ENCODE peak calls at places on chromosomes 12 and 14, in six cellular contexts. One of them, this sample, is unnamed.

GRCh38 chr12:1993871-1994371 is 10.3 kb downstream of the DCP1B start:
- DNase-seq in HCT116: no peak
- DNase-seq in neuronal stem cell: no peak
- DNase-seq in PC-3: peak; percentile 46
- DNase-seq in fibroblast of lung: peak; percentile 87
- DNase-seq in GM23248: peak; percentile 90
- DNase-seq in this sample: no peak

GRCh38 chr12:14026536-14026935 is 45.1 kb upstream of the GRIN2B start:
- DNase-seq in HCT116: no peak
- DNase-seq in neuronal stem cell: no peak
- DNase-seq in PC-3: no peak
- DNase-seq in fibroblast of lung: no peak
- DNase-seq in GM23248: no peak
- DNase-seq in this sample: no peak

GRCh38 chr12:107027304-107028053 is 40.5 kb upstream of the MTERF2 start:
- DNase-seq in HCT116: peak; percentile 52
- DNase-seq in neuronal stem cell: no peak
- DNase-seq in PC-3: peak; percentile 98
- DNase-seq in fibroblast of lung: peak; percentile 95
- DNase-seq in GM23248: peak; percentile 97
- DNase-seq in this sample: peak; percentile 91

GRCh38 chr12:113766880-113767878 is 198.9 kb downstream of the RBM19 start:
- DNase-seq in HCT116: no peak
- DNase-seq in neuronal stem cell: peak; percentile 58
- DNase-seq in PC-3: peak; percentile 91
- DNase-seq in fibroblast of lung: peak; percentile 93
- DNase-seq in GM23248: peak; percentile 83
- DNase-seq in this sample: peak; percentile 49

GRCh38 chr14:105989746-105990302 is 463.4 kb downstream of the TMEM121 start:
- DNase-seq in HCT116: no peak
- DNase-seq in neuronal stem cell: no peak
- DNase-seq in PC-3: no peak
- DNase-seq in fibroblast of lung: no peak
- DNase-seq in GM23248: no peak
- DNase-seq in this sample: no peak

GRCh38 chr14:22231022-22231421 is 358.0 kb downstream of the DAD1 start:
- DNase-seq in HCT116: no peak
- DNase-seq in neuronal stem cell: no peak
- DNase-seq in PC-3: no peak
- DNase-seq in fibroblast of lung: no peak
- DNase-seq in GM23248: no peak
- DNase-seq in this sample: no peak

GRCh38 chr14:65790185-65790815 is 377.8 kb downstream of the FUT8 start:
- DNase-seq in HCT116: no peak
- DNase-seq in neuronal stem cell: no peak
- DNase-seq in PC-3: no peak
- DNase-seq in fibroblast of lung: no peak
- DNase-seq in GM23248: no peak
- DNase-seq in this sample: no peak

GRCh38 chr14:98207466-98207865 is 1064.5 kb downstream of the BCL11B start:
- DNase-seq in HCT116: no peak
- DNase-seq in neuronal stem cell: no peak
- DNase-seq in PC-3: no peak
- DNase-seq in fibroblast of lung: no peak
- DNase-seq in GM23248: no peak
- DNase-seq in this sample: no peak

GRCh38 chr12:2944401-2945047 is 14.7 kb upstream of the TEAD4 start:
- DNase-seq in HCT116: peak; percentile 34
- DNase-seq in neuronal stem cell: peak; percentile 49
- DNase-seq in PC-3: peak; percentile 56
- DNase-seq in fibroblast of lung: no peak
- DNase-seq in GM23248: peak; percentile 39
- DNase-seq in this sample: peak; percentile 46

GRCh38 chr12:110117948-110118685 is 6.0 kb upstream of the IFT81 start:
- DNase-seq in HCT116: no peak
- DNase-seq in neuronal stem cell: no peak
- DNase-seq in PC-3: no peak
- DNase-seq in fibroblast of lung: no peak
- DNase-seq in GM23248: no peak
- DNase-seq in this sample: no peak

GRCh38 chr12:95213928-95214327 is 3.3 kb downstream of the FGD6 start:
- DNase-seq in HCT116: no peak
- DNase-seq in neuronal stem cell: no peak
- DNase-seq in PC-3: no peak
- DNase-seq in fibroblast of lung: no peak
- DNase-seq in GM23248: no peak
- DNase-seq in this sample: no peak

GRCh38 chr14:103393687-103394626 is 8.7 kb downstream of the MARK3 start:
- DNase-seq in HCT116: no peak
- DNase-seq in neuronal stem cell: no peak
- DNase-seq in PC-3: peak; percentile 58
- DNase-seq in fibroblast of lung: peak; percentile 51
- DNase-seq in GM23248: peak; percentile 71
- DNase-seq in this sample: no peak

GRCh38 chr14:68245146-68246073 is 425.8 kb downstream of the RAD51B start:
- DNase-seq in HCT116: no peak
- DNase-seq in neuronal stem cell: no peak
- DNase-seq in PC-3: no peak
- DNase-seq in fibroblast of lung: peak; percentile 70
- DNase-seq in GM23248: peak; percentile 52
- DNase-seq in this sample: peak; percentile 25

GRCh38 chr14:49992901-49993335 is 100.0 kb downstream of the ARF6 start:
- DNase-seq in HCT116: no peak
- DNase-seq in neuronal stem cell: no peak
- DNase-seq in PC-3: peak; percentile 57
- DNase-seq in fibroblast of lung: peak; percentile 72
- DNase-seq in GM23248: peak; percentile 95
- DNase-seq in this sample: no peak

GRCh38 chr14:31969841-31970240 is 107.3 kb upstream of the ARHGAP5 start:
- DNase-seq in HCT116: no peak
- DNase-seq in neuronal stem cell: no peak
- DNase-seq in PC-3: no peak
- DNase-seq in fibroblast of lung: peak; percentile 73
- DNase-seq in GM23248: no peak
- DNase-seq in this sample: no peak

GRCh38 chr12:115362319-115362976 is 678.5 kb upstream of the TBX3 start:
- DNase-seq in HCT116: no peak
- DNase-seq in neuronal stem cell: no peak
- DNase-seq in PC-3: peak; percentile 48
- DNase-seq in fibroblast of lung: peak; percentile 23
- DNase-seq in GM23248: peak; percentile 65
- DNase-seq in this sample: no peak

GRCh38 chr12:1747609-1748008 is 56.7 kb downstream of the ADIPOR2 start:
- DNase-seq in HCT116: no peak
- DNase-seq in neuronal stem cell: no peak
- DNase-seq in PC-3: no peak
- DNase-seq in fibroblast of lung: no peak
- DNase-seq in GM23248: peak; percentile 14
- DNase-seq in this sample: no peak

GRCh38 chr14:61511558-61511924 is 183.8 kb upstream of the HIF1A start:
- DNase-seq in HCT116: no peak
- DNase-seq in neuronal stem cell: no peak
- DNase-seq in PC-3: no peak
- DNase-seq in fibroblast of lung: no peak
- DNase-seq in GM23248: no peak
- DNase-seq in this sample: peak; percentile 52

GRCh38 chr12:25518512-25518911 is 34.6 kb downstream of the LMNTD1 start:
- DNase-seq in HCT116: no peak
- DNase-seq in neuronal stem cell: no peak
- DNase-seq in PC-3: no peak
- DNase-seq in fibroblast of lung: peak; percentile 81
- DNase-seq in GM23248: peak; percentile 55
- DNase-seq in this sample: peak; percentile 92

GRCh38 chr14:77804592-77804991 is 4.7 kb downstream of the ADCK1 start:
- DNase-seq in HCT116: no peak
- DNase-seq in neuronal stem cell: no peak
- DNase-seq in PC-3: peak; percentile 82
- DNase-seq in fibroblast of lung: no peak
- DNase-seq in GM23248: peak; percentile 36
- DNase-seq in this sample: peak; percentile 15

GRCh38 chr12:49367381-49368239 is at the start of gene SPATS2:
- DNase-seq in HCT116: no peak
- DNase-seq in neuronal stem cell: no peak
- DNase-seq in PC-3: no peak
- DNase-seq in fibroblast of lung: peak; percentile 25
- DNase-seq in GM23248: peak; percentile 56
- DNase-seq in this sample: no peak

GRCh38 chr12:4353785-4354208 is 25.7 kb downstream of the FGF23 start:
- DNase-seq in HCT116: no peak
- DNase-seq in neuronal stem cell: no peak
- DNase-seq in PC-3: peak; percentile 41
- DNase-seq in fibroblast of lung: no peak
- DNase-seq in GM23248: peak; percentile 14
- DNase-seq in this sample: peak; percentile 11

GRCh38 chr12:61011767-61012423 is 1248.3 kb upstream of the USP15 start:
- DNase-seq in HCT116: no peak
- DNase-seq in neuronal stem cell: no peak
- DNase-seq in PC-3: no peak
- DNase-seq in fibroblast of lung: no peak
- DNase-seq in GM23248: no peak
- DNase-seq in this sample: no peak

GRCh38 chr12:131153956-131154355 is 200.2 kb downstream of the ADGRD1 start:
- DNase-seq in HCT116: no peak
- DNase-seq in neuronal stem cell: no peak
- DNase-seq in PC-3: no peak
- DNase-seq in fibroblast of lung: no peak
- DNase-seq in GM23248: no peak
- DNase-seq in this sample: no peak

GRCh38 chr14:61567838-61568571 is 127.3 kb upstream of the HIF1A start:
- DNase-seq in HCT116: no peak
- DNase-seq in neuronal stem cell: peak; percentile 18
- DNase-seq in PC-3: no peak
- DNase-seq in fibroblast of lung: no peak
- DNase-seq in GM23248: no peak
- DNase-seq in this sample: no peak

GRCh38 chr12:43722621-43723020 is 36.0 kb downstream of the PUS7L start:
- DNase-seq in HCT116: no peak
- DNase-seq in neuronal stem cell: peak; percentile 12
- DNase-seq in PC-3: no peak
- DNase-seq in fibroblast of lung: no peak
- DNase-seq in GM23248: no peak
- DNase-seq in this sample: no peak

GRCh38 chr14:63523735-63524408 is 19.3 kb downstream of the PPP2R5E start:
- DNase-seq in HCT116: no peak
- DNase-seq in neuronal stem cell: no peak
- DNase-seq in PC-3: no peak
- DNase-seq in fibroblast of lung: no peak
- DNase-seq in GM23248: no peak
- DNase-seq in this sample: no peak
- H3K9ac ChIP-seq in HCT116: no peak overlapping the region
- H3K9ac ChIP-seq in neuronal stem cell: no peak overlapping the region
- H3K9ac ChIP-seq in PC-3: no peak overlapping the region
- H3K9ac ChIP-seq in fibroblast of lung: no peak overlapping the region
- H3K9ac ChIP-seq in GM23248: no peak overlapping the region
- H3K9ac ChIP-seq in this sample: no peak overlapping the region

DNA sequence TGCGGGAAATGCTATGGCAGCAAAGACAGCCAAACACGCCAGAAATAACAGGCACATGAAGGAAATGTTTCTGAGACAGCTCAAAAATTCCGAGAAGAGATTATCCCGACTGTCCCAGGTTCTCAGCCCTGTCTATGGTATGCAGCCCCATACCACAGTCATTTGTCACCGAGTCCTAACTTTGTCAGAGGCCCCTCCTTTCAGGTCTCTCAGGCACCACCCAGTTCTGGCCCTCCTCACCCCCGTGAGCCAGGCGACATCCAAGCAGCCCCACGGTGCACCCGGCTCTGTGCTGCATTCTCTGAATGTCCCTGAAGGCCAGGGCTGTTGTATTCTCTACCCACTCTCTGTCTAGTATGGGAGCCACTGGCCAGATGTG is 24.0 kb downstream of the SSH1 start:
- DNase-seq in HCT116: peak; percentile 71
- DNase-seq in neuronal stem cell: no peak
- DNase-seq in PC-3: peak; percentile 78
- DNase-seq in fibroblast of lung: peak; percentile 96
- DNase-seq in GM23248: peak; percentile 95
- DNase-seq in this sample: peak; percentile 73
- H3K9ac ChIP-seq in HCT116: peak overlapping the region; percentile 56
- H3K9ac ChIP-seq in neuronal stem cell: no peak overlapping the region
- H3K9ac ChIP-seq in PC-3: no peak overlapping the region
- H3K9ac ChIP-seq in fibroblast of lung: peak overlapping the region; percentile 76
- H3K9ac ChIP-seq in GM23248: peak overlapping the region; percentile 95
- H3K9ac ChIP-seq in this sample: peak overlapping the region; percentile 81

GRCh38 chr14:74723134-74723533 is 10.2 kb downstream of the FCF1 start:
- DNase-seq in HCT116: no peak
- DNase-seq in neuronal stem cell: no peak
- DNase-seq in PC-3: no peak
- DNase-seq in fibroblast of lung: no peak
- DNase-seq in GM23248: no peak
- DNase-seq in this sample: no peak
- H3K9ac ChIP-seq in HCT116: no peak overlapping the region
- H3K9ac ChIP-seq in neuronal stem cell: no peak overlapping the region
- H3K9ac ChIP-seq in PC-3: no peak overlapping the region
- H3K9ac ChIP-seq in fibroblast of lung: no peak overlapping the region
- H3K9ac ChIP-seq in GM23248: no peak overlapping the region
- H3K9ac ChIP-seq in this sample: no peak overlapping the region

GRCh38 chr14:89721330-89721729 is 233.2 kb downstream of the EFCAB11 start:
- DNase-seq in HCT116: no peak
- DNase-seq in neuronal stem cell: no peak
- DNase-seq in PC-3: no peak
- DNase-seq in fibroblast of lung: no peak
- DNase-seq in GM23248: no peak
- DNase-seq in this sample: no peak

GRCh38 chr14:89720741-89721315 is 233.7 kb downstream of the EFCAB11 start:
- DNase-seq in HCT116: no peak
- DNase-seq in neuronal stem cell: no peak
- DNase-seq in PC-3: no peak
- DNase-seq in fibroblast of lung: peak; percentile 5
- DNase-seq in GM23248: no peak
- DNase-seq in this sample: no peak

GRCh38 chr14:89720076-89720687 is 234.3 kb downstream of the EFCAB11 start:
- DNase-seq in HCT116: no peak
- DNase-seq in neuronal stem cell: no peak
- DNase-seq in PC-3: no peak
- DNase-seq in fibroblast of lung: no peak
- DNase-seq in GM23248: no peak
- DNase-seq in this sample: no peak

GRCh38 chr14:89721991-89722390 is 232.5 kb downstream of the EFCAB11 start:
- DNase-seq in HCT116: no peak
- DNase-seq in neuronal stem cell: no peak
- DNase-seq in PC-3: no peak
- DNase-seq in fibroblast of lung: no peak
- DNase-seq in GM23248: peak; percentile 10
- DNase-seq in this sample: no peak

DNA sequence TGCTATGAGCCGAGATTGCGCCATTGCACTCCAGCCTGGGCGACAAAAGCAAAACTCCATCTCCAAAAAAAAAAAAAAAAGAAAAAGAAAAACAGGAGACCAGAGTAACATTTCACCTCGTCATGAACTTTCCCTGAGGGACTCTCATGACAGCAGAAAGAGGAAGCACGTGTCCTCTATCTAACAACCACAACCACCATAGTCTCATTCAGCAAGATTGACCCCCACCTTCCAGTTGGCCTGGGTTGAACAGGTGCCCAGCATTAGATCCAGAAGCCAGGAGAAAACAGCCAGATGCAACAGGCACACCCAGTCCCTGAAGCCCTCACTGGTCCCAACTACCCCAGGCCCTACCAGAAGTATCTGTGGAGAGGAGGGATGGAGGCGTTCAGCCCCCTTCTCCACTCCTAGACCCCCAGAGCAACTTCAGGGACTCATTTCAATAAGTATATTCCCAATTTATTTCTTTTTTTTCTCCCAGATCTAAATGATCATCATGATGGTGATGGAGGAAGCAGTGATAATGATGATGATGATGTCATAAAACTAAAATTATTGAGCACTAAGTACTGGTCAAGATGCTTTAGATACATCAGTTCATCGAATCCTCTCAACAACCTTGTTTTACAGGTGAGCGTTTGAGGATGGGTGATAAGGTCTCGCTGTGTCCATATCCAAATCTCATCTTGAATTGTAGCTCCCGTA is 235.0 kb downstream of the EFCAB11 start:
- DNase-seq in HCT116: no peak
- DNase-seq in neuronal stem cell: no peak
- DNase-seq in PC-3: no peak
- DNase-seq in fibroblast of lung: no peak
- DNase-seq in GM23248: no peak
- DNase-seq in this sample: no peak
- H3K9ac ChIP-seq in HCT116: no peak overlapping the region
- H3K9ac ChIP-seq in neuronal stem cell: no peak overlapping the region
- H3K9ac ChIP-seq in PC-3: no peak overlapping the region
- H3K9ac ChIP-seq in fibroblast of lung: no peak overlapping the region
- H3K9ac ChIP-seq in GM23248: no peak overlapping the region
- H3K9ac ChIP-seq in this sample: no peak overlapping the region

This sample was measured in mammary epithelial cell.